ENCODE peak calls at places on chromosomes 6 and 20, in seven cellular contexts. W is kidney, R is A549, C is activated B cell treated with CpG ODN at 0.5 μM for 24 hours, N is psoas muscle, K is breast epithelium, P is GM20000. T is an unnamed sample.

GRCh38 chr20:47790032-47790965 is 5.0 kb upstream of the SULF2 start:
- DNase-seq in R (no peak), N (no peak), K (no peak), P (no peak), C (no peak), W (no peak), T (no peak)

GRCh38 chr6:167469655-167470054 is 144.8 kb downstream of the TTLL2 start:
- DNase-seq in C (no peak), W (no peak), K (no peak), R (no peak), N (no peak), P (no peak), T (no peak)

GRCh38 chr20:17747431-17747846 is 47.7 kb downstream of the BANF2 start:
- DNase-seq in R (peak; percentile 52), P (no peak), W (no peak), N (peak; percentile 40), C (no peak), K (no peak), T (no peak)

GRCh38 chr6:169489642-169490408 is 212.0 kb downstream of the WDR27 start:
- DNase-seq in N (no peak), P (no peak), R (no peak), K (no peak), C (no peak), W (no peak), T (no peak)

GRCh38 chr20:57480444-57481152 is 44.3 kb downstream of the CTCFL start:
- DNase-seq in K (no peak), N (no peak), W (peak; percentile 51), C (peak; percentile 64), R (no peak), P (peak; percentile 78), T (peak; percentile 81)

GRCh38 chr6:139308936-139309603 is 17.3 kb upstream of the TXLNB start:
- DNase-seq in P (no peak), K (no peak), C (no peak), R (no peak), N (no peak), W (no peak), T (no peak)

GRCh38 chr6:106159531-106159940 is 73.4 kb downstream of the PRDM1 start:
- DNase-seq in R (no peak), W (no peak), C (no peak), K (no peak), P (no peak), N (no peak), T (no peak)

GRCh38 chr20:19756756-19757486 is 1.1 kb upstream of the RIN2 start:
- DNase-seq in P (peak; percentile 25), K (no peak), N (no peak), C (no peak), W (no peak), R (no peak), T (no peak)

GRCh38 chr6:28896505-28897392 is 27.0 kb downstream of the TRIM27 start:
- DNase-seq in K (peak; percentile 71), N (peak; percentile 54), W (peak; percentile 86), P (peak; percentile 51), C (peak; percentile 49), R (peak; percentile 74), T (peak; percentile 48)

GRCh38 chr6:116412270-116412669 is 41.5 kb downstream of the DSE start:
- DNase-seq in C (no peak), R (no peak), P (no peak), W (no peak), N (peak; percentile 30), K (no peak), T (no peak)

DNA sequence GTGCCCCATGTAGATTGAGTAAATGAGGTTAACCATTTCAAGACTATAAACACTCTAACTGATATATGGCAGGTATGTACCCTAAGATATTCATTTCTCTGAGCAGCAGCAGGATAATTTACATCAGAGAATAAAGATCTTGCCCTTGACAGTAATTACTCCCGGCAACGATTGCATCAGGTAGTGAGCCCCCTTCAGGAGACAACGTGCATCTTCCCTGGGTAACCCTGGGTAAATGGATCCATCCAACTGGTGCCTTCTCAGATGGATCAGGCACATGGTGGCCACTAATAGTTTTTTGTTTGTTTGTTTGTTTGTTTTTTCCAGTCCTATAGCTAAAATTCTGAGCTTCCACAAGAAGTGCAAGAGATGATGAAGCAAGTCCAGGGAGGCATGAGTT is 469.4 kb upstream of the SLC35B3 start:
- DNase-seq in W (no peak), P (no peak), R (peak; percentile 2), C (no peak), N (no peak), K (no peak), T (no peak)
- TF ChIP-seq CTCF in W (no peak), P (peak; percentile 18), R (no peak), C (no peak), N (no peak), K (no peak), T (peak; percentile 39)

DNA sequence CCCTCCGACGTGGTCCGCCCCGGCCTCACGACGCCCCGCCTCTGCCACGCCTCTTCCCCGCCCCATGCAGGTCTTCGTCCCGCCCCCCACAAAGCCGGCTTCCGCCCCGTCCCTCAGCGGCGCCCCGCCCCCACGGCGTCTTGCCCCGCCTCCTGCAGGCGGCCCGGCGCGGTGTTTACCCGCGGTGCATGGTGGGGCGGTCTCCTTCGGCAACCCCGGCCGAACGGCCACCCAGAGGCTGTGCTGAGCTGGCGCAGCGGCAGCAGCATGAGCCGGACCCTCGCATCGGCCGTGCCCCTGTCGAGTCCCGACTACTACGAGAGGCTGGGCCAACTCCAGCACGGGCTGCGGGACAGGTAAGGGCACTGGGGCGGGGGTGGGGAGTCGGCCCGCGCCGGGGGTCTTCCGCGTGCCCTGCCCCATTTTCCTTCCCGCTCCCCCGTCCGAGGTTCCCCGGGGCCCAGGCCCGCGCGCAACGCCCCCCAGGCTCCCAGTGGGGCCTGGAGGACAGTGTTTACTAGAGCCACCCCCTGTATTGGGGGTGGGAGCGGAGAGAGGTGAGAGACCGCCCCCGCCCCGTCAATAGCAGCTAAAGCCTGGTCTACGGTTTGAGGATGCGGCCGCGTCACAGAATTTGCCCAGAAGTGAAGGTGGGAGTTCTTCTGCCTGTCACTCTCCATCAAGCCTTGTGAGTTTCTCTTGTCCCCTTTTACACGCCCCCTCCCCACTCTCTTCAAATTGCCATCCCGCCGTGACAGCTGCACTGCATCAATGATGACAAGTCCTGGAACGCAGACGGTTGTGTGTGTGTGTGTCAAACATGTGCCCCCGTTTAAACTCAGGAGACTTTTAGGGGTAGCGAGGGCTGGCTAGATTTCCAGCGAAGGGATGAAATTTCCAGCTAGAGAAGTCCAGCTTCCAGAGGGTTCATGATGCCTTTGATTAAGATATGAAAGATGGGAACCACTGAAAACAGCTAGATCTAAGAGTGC is at the start of gene KIZ:
- DNase-seq in K (peak; percentile 92), N (peak; percentile 97), P (peak; percentile 97), C (peak; percentile 100), R (peak; percentile 97), W (peak; percentile 99), T (peak; percentile 97)
- TF ChIP-seq CTCF in K (no peak), N (peak; percentile 45), P (peak; percentile 26), C (no peak), R (no peak), W (peak; percentile 45), T (peak; percentile 26)

GRCh38 chr6:70524721-70525286 is 41.9 kb upstream of the SDHAF4 start:
- DNase-seq in K (no peak), R (no peak), W (no peak), C (no peak), N (no peak), P (no peak), T (no peak)

GRCh38 chr6:70520575-70520974 is 46.2 kb upstream of the SDHAF4 start:
- DNase-seq in K (no peak), W (no peak), C (no peak), N (no peak), P (peak; percentile 10), R (peak; percentile 3), T (peak; percentile 19)
- TF ChIP-seq CTCF in K (no peak), W (peak; percentile 27), C (no peak), N (peak; percentile 23), P (no peak), R (peak; percentile 40), T (peak; percentile 53)

GRCh38 chr20:12391099-12391498 is 473.4 kb downstream of the BTBD3 start:
- DNase-seq in N (no peak), P (no peak), W (no peak), K (no peak), C (no peak), R (no peak), T (no peak)

GRCh38 chr20:12395404-12396159 is 477.9 kb downstream of the BTBD3 start:
- DNase-seq in W (no peak), R (no peak), N (no peak), P (no peak), C (no peak), K (no peak), T (no peak)

DNA sequence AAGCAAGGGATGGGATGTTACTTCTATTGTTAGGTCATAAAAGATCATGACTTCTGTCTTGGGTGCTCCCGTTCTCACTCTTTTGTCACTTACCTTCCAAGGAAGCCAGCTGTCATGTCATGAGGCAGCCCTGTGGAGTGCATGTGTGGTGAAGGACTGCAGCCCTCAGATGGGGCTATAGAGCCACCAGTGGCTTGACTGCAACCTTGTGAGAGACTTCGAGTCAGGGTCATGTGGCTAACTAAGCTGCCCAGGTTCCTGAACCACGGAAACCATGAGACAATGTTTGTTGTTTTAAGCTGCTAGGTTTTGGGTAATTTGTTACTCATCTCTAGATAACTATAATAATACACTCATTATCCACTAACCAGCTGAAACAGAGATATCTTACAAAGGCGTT is 477.1 kb downstream of the BTBD3 start:
- DNase-seq in R (no peak), P (no peak), C (no peak), K (no peak), W (no peak), N (no peak), T (no peak)
- TF ChIP-seq CTCF in R (no peak), P (no peak), C (no peak), K (no peak), W (no peak), N (no peak), T (no peak)

GRCh38 chr6:4347877-4348276 is 212.5 kb upstream of the ECI2 start:
- DNase-seq in W (no peak), P (no peak), K (no peak), R (no peak), C (no peak), N (no peak), T (no peak)
- TF ChIP-seq CTCF in W (no peak), P (no peak), K (no peak), R (no peak), C (no peak), N (no peak), T (no peak)

GRCh38 chr6:35629876-35630378 is 58.8 kb downstream of the FKBP5 start:
- DNase-seq in W (no peak), N (no peak), C (no peak), R (no peak), P (no peak), K (no peak), T (no peak)

GRCh38 chr6:35620706-35621105 is 68.0 kb downstream of the FKBP5 start:
- DNase-seq in C (no peak), R (no peak), N (no peak), P (no peak), K (no peak), W (no peak), T (no peak)

GRCh38 chr6:35622283-35622682 is 66.4 kb downstream of the FKBP5 start:
- DNase-seq in R (no peak), P (no peak), C (no peak), N (no peak), K (no peak), W (no peak), T (no peak)

GRCh38 chr6:35624341-35625070 is 64.2 kb downstream of the FKBP5 start:
- DNase-seq in N (no peak), R (peak; percentile 20), C (no peak), P (no peak), W (no peak), K (no peak), T (no peak)
- TF ChIP-seq CTCF in N (no peak), R (peak; percentile 30), C (no peak), P (no peak), W (peak; percentile 3), K (no peak), T (no peak)

T was measured in GM13977.